ENCODE peak calls at places on chromosome 17, in six cellular contexts. F is lung; P is CD8-positive, alpha-beta T cell; W is effector memory CD4-positive, alpha-beta T cell; A is uterus; H is lower lobe of right lung. L is an unnamed sample.
A peak's percentile ranks its signal among the peaks of the same experiment; 100 is the strongest.

GRCh38 chr17:74769266-74769855 is 6.8 kb downstream of the NAT9 start:
- DNase-seq in F (no peak), W (no peak), A (no peak), H (no peak), P (no peak), L (no peak)

GRCh38 chr17:33520404-33521032 is 227.4 kb upstream of the ASIC2 start:
- DNase-seq in F (no peak), W (no peak), A (peak; percentile 34), H (peak; percentile 51), P (peak; percentile 10), L (peak; percentile 25)

GRCh38 chr17:67358612-67359011 is 7.8 kb downstream of the PSMD12 start:
- DNase-seq in W (no peak), P (no peak), A (no peak), H (no peak), F (no peak), L (no peak)

GRCh38 chr17:7912927-7913524 is 3.1 kb downstream of the RNF227 start:
- DNase-seq in W (no peak), A (peak; percentile 63), H (no peak), F (no peak), P (no peak), L (peak; percentile 37)

GRCh38 chr17:63430223-63430622 is 15.9 kb downstream of the CYB561 start:
- DNase-seq in H (no peak), A (no peak), F (no peak), W (no peak), P (no peak), L (no peak)

GRCh38 chr17:57649731-57650484 is 95.2 kb downstream of the CCDC182 start:
- DNase-seq in P (no peak), H (no peak), A (no peak), W (no peak), F (no peak), L (no peak)

GRCh38 chr17:70048020-70048419 is 27.0 kb upstream of the KCNJ16 start:
- DNase-seq in F (no peak), A (no peak), H (no peak), W (no peak), P (no peak), L (no peak)

GRCh38 chr17:60630352-60630751 is 30.4 kb downstream of the PPM1D start:
- DNase-seq in H (no peak), P (no peak), A (peak; percentile 23), W (no peak), F (no peak), L (no peak)

GRCh38 chr17:15907290-15907689 is 37.6 kb upstream of the ADORA2B start:
- DNase-seq in F (no peak), H (no peak), A (no peak), W (no peak), P (no peak), L (no peak)

GRCh38 chr17:74457146-74457819 is 9.2 kb upstream of the CD300A start:
- DNase-seq in P (peak; percentile 56), W (peak; percentile 43), F (peak; percentile 75), H (peak; percentile 86), A (peak; percentile 78), L (peak; percentile 47)

GRCh38 chr17:56785396-56785795 is 48.3 kb downstream of the C17orf67 start:
- DNase-seq in W (no peak), A (no peak), H (no peak), P (no peak), F (no peak), L (no peak)

GRCh38 chr17:56431736-56432135 is 161.8 kb upstream of the NOG start:
- DNase-seq in P (no peak), H (no peak), F (no peak), W (no peak), A (no peak), L (peak; percentile 83)

GRCh38 chr17:40111221-40112128 is 10.3 kb upstream of the MSL1 start:
- DNase-seq in A (peak; percentile 97), P (peak; percentile 57), F (peak; percentile 87), W (peak; percentile 52), H (peak; percentile 84), L (peak; percentile 87)

GRCh38 chr17:47730681-47731080 is 2.4 kb upstream of the TBX21 start:
- DNase-seq in F (no peak), H (no peak), W (no peak), P (no peak), A (no peak), L (no peak)

GRCh38 chr17:21199856-21200255 is 14.1 kb downstream of the TMEM11 start:
- DNase-seq in H (no peak), A (no peak), F (no peak), W (no peak), P (no peak), L (no peak)

GRCh38 chr17:55577687-55578086 is 66.4 kb upstream of the SMIM36 start:
- DNase-seq in H (peak; percentile 55), F (no peak), A (no peak), W (no peak), P (peak; percentile 3), L (peak; percentile 78)

GRCh38 chr17:76080207-76080933 is 1.4 kb downstream of the ZACN start:
- DNase-seq in H (no peak), W (no peak), F (no peak), A (no peak), P (no peak), L (no peak)

GRCh38 chr17:49741009-49741691 is 22.8 kb downstream of the FAM117A start:
- DNase-seq in P (no peak), W (no peak), F (no peak), H (no peak), A (peak; percentile 54), L (no peak)

GRCh38 chr17:48825446-48826381 is 5.1 kb upstream of the CALCOCO2 start:
- DNase-seq in A (no peak), H (no peak), P (no peak), W (no peak), F (no peak), L (no peak)

GRCh38 chr17:43855061-43855460 is 8.1 kb downstream of the CD300LG start:
- DNase-seq in F (no peak), P (no peak), W (no peak), H (no peak), A (no peak), L (no peak)

GRCh38 chr17:30950669-30951399 is 20.0 kb upstream of the RNF135 start:
- DNase-seq in P (no peak), H (peak; percentile 77), W (no peak), F (peak; percentile 65), A (peak; percentile 43), L (no peak)

GRCh38 chr17:71024969-71025368 is 855.6 kb downstream of the KCNJ2 start:
- DNase-seq in P (no peak), W (no peak), F (no peak), H (no peak), A (no peak), L (no peak)

GRCh38 chr17:77433385-77434135 is 292.8 kb downstream of the SEC14L1 start:
- DNase-seq in W (no peak), A (peak; percentile 69), F (no peak), P (no peak), H (no peak), L (peak; percentile 87)

GRCh38 chr17:56514264-56514663 is 79.2 kb upstream of the NOG start:
- DNase-seq in P (no peak), H (no peak), F (no peak), A (no peak), W (no peak), L (no peak)

GRCh38 chr17:74873036-74873873 is 461 bp upstream of the FDXR start:
- DNase-seq in H (peak; percentile 99), P (peak; percentile 99), F (peak; percentile 99), A (peak; percentile 100), W (peak; percentile 98), L (peak; percentile 100)

GRCh38 chr17:8029121-8029520 is 9.7 kb upstream of the ALOX15B start:
- DNase-seq in A (no peak), P (no peak), H (no peak), F (no peak), W (no peak), L (no peak)

DNA sequence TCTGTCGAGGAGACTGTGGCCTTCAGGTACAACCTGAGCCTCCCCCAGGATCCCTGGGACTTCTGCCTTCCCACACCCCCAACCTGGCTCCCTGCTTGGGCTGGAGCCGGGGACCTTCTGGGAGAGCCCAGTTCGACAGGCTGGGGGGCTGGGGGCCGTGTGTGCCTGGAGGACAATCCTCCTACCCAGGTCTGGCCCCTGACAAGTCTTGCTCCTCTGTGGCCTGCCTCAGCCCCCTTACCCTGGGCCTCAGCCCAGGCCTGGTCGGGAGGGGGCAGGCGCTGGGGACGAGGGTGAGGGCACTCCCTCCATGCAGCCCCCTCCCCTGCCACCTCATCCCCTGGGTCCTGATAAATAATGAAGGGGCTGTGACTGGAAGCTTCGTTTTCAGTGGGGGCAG is 5.2 kb upstream of the BAHCC1 start:
- DNase-seq in F (no peak), A (no peak), W (no peak), P (no peak), H (no peak), L (no peak)
- H3K4me3 ChIP-seq in F (no peak overlapping the region), A (no peak overlapping the region), W (no peak overlapping the region), P (no peak overlapping the region), H (no peak overlapping the region), L (no peak overlapping the region)

DNA sequence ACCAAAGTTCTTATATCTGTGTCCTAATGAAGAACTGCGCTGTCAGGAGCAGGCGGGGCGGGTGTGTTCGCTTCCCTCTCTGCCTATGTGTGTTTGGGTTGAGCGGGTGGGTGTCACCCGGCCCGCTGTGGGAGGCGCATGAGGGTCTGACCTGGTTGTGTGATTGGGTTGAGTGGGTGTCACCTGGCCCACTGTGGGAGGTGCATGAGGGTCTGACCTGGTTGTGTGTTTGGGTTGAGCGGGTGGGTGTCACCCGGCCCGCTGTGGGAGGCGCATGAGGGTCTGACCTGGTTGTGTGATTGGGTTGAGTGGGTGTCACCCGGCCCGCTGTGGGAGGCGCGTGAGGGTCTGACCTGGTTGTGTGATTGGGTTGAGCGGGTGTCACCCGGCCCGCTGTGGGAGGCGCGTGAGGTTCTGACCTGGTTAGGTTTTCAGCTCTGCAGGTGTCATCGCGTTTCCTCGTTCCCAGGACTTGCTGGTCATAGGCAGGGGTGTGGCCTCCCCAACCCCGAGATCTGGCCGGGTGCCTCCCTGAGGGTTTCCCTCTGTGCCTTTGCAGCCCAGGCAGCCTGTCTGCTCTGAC is 69.6 kb upstream of the ZNF750 start:
- DNase-seq in A (no peak), P (peak; percentile 41), H (no peak), W (peak; percentile 8), F (no peak), L (no peak)
- H3K36me3 ChIP-seq in A (no peaks in the 10 kb centered on the region), P (peaks cover 21% of the 10 kb centered on the region), H (peaks cover 63% of the 10 kb centered on the region), W (peaks cover 47% of the 10 kb centered on the region), F (peaks cover 48% of the 10 kb centered on the region), L (peaks cover 43% of the 10 kb centered on the region)

GRCh38 chr17:11485802-11486421 is 112.4 kb upstream of the DNAH9 start:
- DNase-seq in F (no peak), P (no peak), H (no peak), W (no peak), A (peak; percentile 23), L (no peak)

GRCh38 chr17:11487469-11487868 is 110.8 kb upstream of the DNAH9 start:
- DNase-seq in W (no peak), H (no peak), P (no peak), A (no peak), F (no peak), L (peak; percentile 14)

GRCh38 chr17:11486726-11487310 is 111.5 kb upstream of the DNAH9 start:
- DNase-seq in P (no peak), A (no peak), W (no peak), H (no peak), F (no peak), L (no peak)

GRCh38 chr17:11488407-11488806 is 109.9 kb upstream of the DNAH9 start:
- DNase-seq in F (no peak), A (no peak), H (no peak), W (no peak), P (no peak), L (no peak)

GRCh38 chr17:11485336-11485735 is 112.9 kb upstream of the DNAH9 start:
- DNase-seq in P (no peak), W (no peak), A (no peak), F (no peak), H (no peak), L (no peak)
- H3K27ac ChIP-seq in P (no peak overlapping the region), W (no peak overlapping the region), A (peak overlapping the region; percentile 43), F (no peak overlapping the region), H (no peak overlapping the region), L (no peak overlapping the region)

GRCh38 chr17:5628262-5628661 is 44.0 kb upstream of the NLRP1 start:
- DNase-seq in P (no peak), F (no peak), H (no peak), A (no peak), W (no peak), L (no peak)
- H3K4me3 ChIP-seq in P (no peak overlapping the region), F (no peak overlapping the region), H (no peak overlapping the region), A (no peak overlapping the region), W (no peak overlapping the region), L (no peak overlapping the region)

L was measured in SJSA1.